ENCODE peak calls at places on chromosomes 4 and X, in five cellular contexts. A is sigmoid colon, B is HCT116, U is heart left ventricle, Y is IMR-90. H is an unnamed sample.

GRCh38 chr4:106502106-106502699 is 133.6 kb upstream of the GIMD1 start:
- DNase-seq in A (no peak), B (peak), U (peak), Y (peak), H (peak)

GRCh38 chr4:180745019-180745418 is 1498.2 kb upstream of the TENM3 start:
- DNase-seq in A (no peak), B (no peak), U (no peak), Y (no peak), H (no peak)

GRCh38 chr4:129278868-129279267 is 182.9 kb downstream of the C4orf33 start:
- DNase-seq in A (no peak), B (no peak), U (no peak), Y (no peak), H (no peak)

GRCh38 chr4:147340547-147341225 is 140.2 kb upstream of the EDNRA start:
- DNase-seq in A (no peak), B (peak), U (no peak), Y (peak), H (no peak)

GRCh38 chr4:149549911-149550310 is 265.7 kb downstream of the IQCM start:
- DNase-seq in A (no peak), B (no peak), U (peak), Y (no peak), H (no peak)

GRCh38 chr4:172009461-172009860 is 196.3 kb downstream of the GALNTL6 start:
- DNase-seq in A (no peak), B (no peak), U (no peak), Y (no peak), H (no peak)

GRCh38 chr4:6134612-6135220 is 65.6 kb downstream of the JAKMIP1 start:
- DNase-seq in A (peak), B (peak), U (no peak), Y (no peak), H (peak)

GRCh38 chr4:123505077-123505456 is 108.5 kb downstream of the SPRY1 start:
- DNase-seq in A (no peak), B (no peak), U (no peak), Y (peak), H (no peak)

GRCh38 chr4:647481-647880 is 22.1 kb downstream of the PDE6B start:
- DNase-seq in A (no peak), B (no peak), U (no peak), Y (no peak), H (no peak)

GRCh38 chr4:67521506-67521905 is 23.8 kb downstream of the CENPC start:
- DNase-seq in A (no peak), B (no peak), U (no peak), Y (no peak), H (no peak)

GRCh38 chr4:38500433-38500832 is 163.6 kb upstream of the KLF3 start:
- DNase-seq in A (no peak), B (no peak), U (no peak), Y (no peak), H (no peak)

GRCh38 chr4:138037716-138038115 is 204.4 kb downstream of the SLC7A11 start:
- DNase-seq in A (no peak), B (no peak), U (no peak), Y (peak), H (no peak)

GRCh38 chr4:169024762-169025161 is 14.7 kb upstream of the CBR4 start:
- DNase-seq in A (no peak), B (peak), U (peak), Y (peak), H (peak)

DNA sequence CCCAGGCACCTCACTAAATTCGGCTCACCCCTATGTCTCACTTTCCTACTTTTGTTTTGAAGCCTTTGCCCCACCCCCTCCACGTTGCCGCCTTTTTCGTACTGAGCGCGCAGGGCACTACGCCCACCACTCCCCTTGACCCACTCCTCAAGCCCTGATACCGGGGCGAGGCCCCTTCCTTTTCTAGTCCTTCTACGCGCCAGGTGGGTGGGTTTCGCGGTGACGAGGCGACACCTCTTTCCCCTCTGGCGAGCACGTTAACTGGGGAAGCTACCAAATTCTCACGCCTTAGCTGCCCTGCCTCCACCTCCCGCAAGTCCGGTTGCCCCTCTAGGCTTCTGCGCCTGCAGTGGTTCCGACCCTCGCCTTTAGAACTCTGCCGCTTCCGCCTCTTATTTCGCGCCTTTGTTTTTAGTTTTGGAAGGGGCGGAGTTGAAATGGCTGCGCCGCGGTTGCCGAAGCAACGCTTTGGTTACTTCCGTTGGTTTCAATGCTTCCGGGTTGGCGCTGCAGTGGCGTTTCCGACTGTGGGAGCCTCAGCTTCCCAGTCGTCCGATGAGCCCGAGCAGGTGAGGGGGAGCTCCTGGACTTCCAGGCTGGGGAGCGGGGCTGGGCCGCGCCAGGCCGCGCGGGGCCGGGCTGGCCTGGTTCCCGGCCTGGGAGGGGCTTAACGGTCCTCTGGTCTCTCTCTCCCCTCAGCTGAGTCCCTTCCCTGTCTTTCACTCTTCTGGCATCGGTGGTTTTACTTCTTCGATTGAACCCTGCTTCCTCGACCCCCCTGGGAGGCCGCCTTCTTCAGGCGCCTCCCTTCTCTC is at the start of gene SLC25A14:
- DNase-seq in A (peak), B (peak), U (peak), Y (peak), H (peak)
- TF ChIP-seq POLR2A in A (no peak), B (no peak), U (peak), Y (no peak), H (peak)

DNA sequence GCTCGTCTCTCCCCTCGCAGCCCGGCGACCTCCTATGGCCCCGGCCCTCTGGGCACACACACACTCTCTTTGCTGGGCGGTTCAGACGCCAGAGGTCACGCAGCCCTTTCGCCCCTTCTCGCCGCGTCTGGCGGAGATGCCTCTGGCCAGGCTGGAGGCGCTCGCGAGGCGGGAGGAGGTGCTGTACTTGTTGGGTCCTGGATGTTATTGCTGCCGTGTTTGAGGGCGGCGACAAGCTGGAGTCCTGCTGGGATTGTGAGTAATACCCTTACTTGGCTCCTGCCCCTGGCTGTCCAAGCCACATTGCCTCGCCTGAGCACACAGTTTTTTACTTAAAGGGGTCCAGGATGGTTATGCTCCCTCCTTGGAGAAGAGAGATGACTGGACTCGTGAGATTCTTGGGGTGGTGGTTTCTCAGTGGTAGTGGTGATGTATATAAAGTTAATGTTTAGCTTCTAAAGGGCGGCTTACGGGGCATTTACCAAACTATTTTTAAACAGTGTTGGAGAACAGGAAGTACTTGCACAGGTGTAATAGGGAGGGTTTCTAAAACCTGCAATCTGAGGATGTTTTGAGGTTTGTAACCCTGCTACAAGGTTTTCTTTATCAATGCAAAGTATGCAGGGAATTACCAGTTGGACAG is 572 bp downstream of the USP53 start:
- DNase-seq in A (peak), B (peak), U (peak), Y (peak), H (peak)
- TF ChIP-seq POLR2A in A (no peak), B (no peak), U (no peak), Y (peak), H (no peak)

GRCh38 chr4:25913056-25913850 is 767 bp upstream of the SMIM20 start:
- DNase-seq in A (peak), B (no peak), U (peak), Y (peak), H (no peak)

GRCh38 chr4:25915359-25915716 is 1.3 kb downstream of the SMIM20 start:
- DNase-seq in A (no peak), B (no peak), U (peak), Y (no peak), H (no peak)

GRCh38 chr4:25911356-25911755 is 2.7 kb upstream of the SMIM20 start:
- DNase-seq in A (no peak), B (no peak), U (no peak), Y (no peak), H (no peak)

GRCh38 chr4:25914670-25915358 is 794 bp downstream of the SMIM20 start:
- DNase-seq in A (no peak), B (no peak), U (no peak), Y (no peak), H (no peak)

GRCh38 chr4:25913851-25914669 is at the start of gene SMIM20:
- DNase-seq in A (peak), B (peak), U (peak), Y (peak), H (peak)
- TF ChIP-seq POLR2A in A (peak), B (peak), U (peak), Y (peak), H (peak)

GRCh38 chr4:76949293-76950051 is at the start of gene SEPTIN11:
- DNase-seq in A (peak), B (peak), U (peak), Y (peak), H (peak)

GRCh38 chr4:76947369-76947768 is 2.2 kb upstream of the SEPTIN11 start:
- DNase-seq in A (no peak), B (no peak), U (no peak), Y (no peak), H (peak)

GRCh38 chr4:76950846-76951321 is 1.3 kb downstream of the SEPTIN11 start:
- DNase-seq in A (no peak), B (no peak), U (no peak), Y (peak), H (peak)

GRCh38 chr4:76950052-76950845 is 697 bp downstream of the SEPTIN11 start:
- DNase-seq in A (peak), B (no peak), U (peak), Y (no peak), H (peak)

GRCh38 chr4:76948441-76949292 is 885 bp upstream of the SEPTIN11 start:
- DNase-seq in A (peak), B (peak), U (peak), Y (peak), H (peak)
- TF ChIP-seq POLR2A in A (no peak), B (no peak), U (no peak), Y (no peak), H (peak)

GRCh38 chr4:40309250-40309774 is 25.8 kb upstream of the CHRNA9 start:
- DNase-seq in A (peak), B (peak), U (peak), Y (peak), H (no peak)
- TF ChIP-seq POLR2A in A (no peak), B (no peak), U (no peak), Y (no peak), H (no peak)

DNA sequence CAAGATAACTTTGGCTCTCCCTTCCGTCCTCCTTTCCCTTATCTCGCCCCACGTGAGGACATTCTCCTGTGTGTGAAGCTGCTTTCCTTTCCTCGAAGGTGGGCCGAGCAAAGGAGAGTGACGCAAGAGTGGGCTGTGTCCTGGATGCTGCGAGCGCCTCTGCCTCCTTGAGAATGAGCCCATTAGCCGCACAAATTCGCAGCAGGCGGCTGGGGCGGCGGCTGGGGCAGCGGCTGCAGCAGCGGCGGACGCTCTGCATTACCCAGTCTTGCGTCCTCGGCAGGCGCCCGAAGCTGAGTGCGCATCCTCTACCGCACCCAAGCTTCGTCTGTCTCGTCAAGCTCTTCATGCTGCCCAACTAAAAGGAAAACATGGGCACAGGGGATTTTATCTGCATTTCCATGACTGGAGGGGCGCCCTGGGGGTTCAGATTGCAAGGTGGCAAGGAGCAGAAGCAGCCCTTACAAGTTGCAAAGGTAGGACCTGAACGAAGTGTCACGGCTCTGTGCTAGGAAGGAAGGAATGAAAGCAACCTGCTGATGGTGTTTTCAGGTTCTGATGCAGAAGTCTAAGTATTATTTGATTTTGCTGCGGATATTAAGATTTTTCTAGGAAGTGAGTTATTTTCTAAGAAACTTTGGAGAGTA is at the start of gene SYNPO2:
- DNase-seq in A (peak), B (peak), U (peak), Y (peak), H (peak)
- TF ChIP-seq POLR2A in A (peak), B (peak), U (peak), Y (peak), H (no peak)

H was measured in erythroblast.